ENCODE peak calls at places on chromosomes 12 and 14, in four cellular contexts. S is fibroblast of lung, K is astrocyte of the cerebellum, G is dorsolateral prefrontal cortex. F is an unnamed sample.

GRCh38 chr14:102450206-102451063 is 59.1 kb downstream of the ANKRD9 start:
- DNase-seq in G (no peak), S (no peak), K (no peak), F (no peak)

GRCh38 chr14:91891081-91891480 is 23.7 kb upstream of the TC2N start:
- DNase-seq in K (no peak), S (no peak), G (no peak), F (no peak)

GRCh38 chr12:124715121-124715990 is 147.9 kb upstream of the NCOR2 start:
- DNase-seq in S (peak), G (no peak), K (no peak), F (no peak)

GRCh38 chr14:84095796-84096195 is 1434.1 kb upstream of the FLRT2 start:
- DNase-seq in K (no peak), G (no peak), S (no peak), F (no peak)

GRCh38 chr14:30375280-30375892 is 183.6 kb upstream of the G2E3 start:
- DNase-seq in K (peak), S (peak), G (peak), F (no peak)

GRCh38 chr12:78671295-78671694 is 193.3 kb upstream of the SYT1 start:
- DNase-seq in G (no peak), K (peak), S (peak), F (no peak)

GRCh38 chr12:130765186-130765659 is 49.1 kb upstream of the RIMBP2 start:
- DNase-seq in S (peak), K (no peak), G (no peak), F (no peak)

GRCh38 chr14:104694991-104695659 is 5.7 kb downstream of the INF2 start:
- DNase-seq in G (no peak), S (no peak), K (no peak), F (no peak)

GRCh38 chr12:46224401-46224800 is 44.4 kb downstream of the SLC38A1 start:
- DNase-seq in G (no peak), S (peak), K (peak), F (no peak)

GRCh38 chr12:59834659-59835474 is 239.0 kb downstream of the SLC16A7 start:
- DNase-seq in K (no peak), S (peak), G (no peak), F (no peak)

GRCh38 chr12:70756118-70756517 is 118.9 kb upstream of the PTPRB start:
- DNase-seq in K (no peak), S (peak), G (no peak), F (peak)

GRCh38 chr12:53999596-54000104 is 311 bp upstream of the HOXC9 start:
- DNase-seq in S (peak), G (no peak), K (no peak), F (no peak)

GRCh38 chr12:40788276-40788675 is 96.0 kb downstream of the CNTN1 start:
- DNase-seq in G (no peak), K (no peak), S (no peak), F (no peak)

GRCh38 chr14:91117960-91118359 is 4.1 kb downstream of the DGLUCY start:
- DNase-seq in S (no peak), G (no peak), K (no peak), F (no peak)

GRCh38 chr14:21915814-21916213 is 242.2 kb upstream of the OR4E1 start:
- DNase-seq in G (no peak), K (no peak), S (peak), F (no peak)

GRCh38 chr14:87888136-87888999 is 104.6 kb downstream of the GALC start:
- DNase-seq in S (peak), G (no peak), K (no peak), F (no peak)

GRCh38 chr14:22630066-22630465 is 14.1 kb downstream of the OR6J1 start:
- DNase-seq in K (no peak), G (no peak), S (no peak), F (no peak)

GRCh38 chr12:109981311-109981710 is 14.9 kb downstream of the GIT2 start:
- DNase-seq in G (no peak), K (no peak), S (no peak), F (no peak)

GRCh38 chr12:132285991-132286681 is 43.3 kb downstream of the GALNT9 start:
- DNase-seq in S (peak), G (no peak), K (no peak), F (no peak)

GRCh38 chr14:75452324-75452723 is 24.5 kb downstream of the JDP2 start:
- DNase-seq in K (no peak), G (no peak), S (no peak), F (no peak)

GRCh38 chr14:65169351-65169750 is 67.0 kb upstream of the MAX start:
- DNase-seq in K (no peak), G (no peak), S (peak), F (no peak)

GRCh38 chr14:53391631-53392030 is 238.5 kb upstream of the DDHD1 start:
- DNase-seq in S (peak), G (no peak), K (peak), F (no peak)

GRCh38 chr12:1103632-1104031 is 112.6 kb downstream of the ERC1 start:
- DNase-seq in S (no peak), G (no peak), K (no peak), F (no peak)

GRCh38 chr14:74019743-74020142 is 594 bp downstream of the BBOF1 start:
- DNase-seq in K (peak), S (peak), G (no peak), F (peak)

GRCh38 chr12:54352891-54353874 is 11.1 kb downstream of the GPR84 start:
- DNase-seq in S (peak), K (peak), G (no peak), F (no peak)

GRCh38 chr12:139585-139984 is 73.0 kb downstream of the IQSEC3 start:
- DNase-seq in S (peak), K (no peak), G (no peak), F (no peak)

GRCh38 chr14:100709252-100709955 is 17.3 kb upstream of the DLK1 start:
- DNase-seq in G (peak), S (peak), K (no peak), F (no peak)
- TF ChIP-seq CTCF in G (peak), S (peak), K (peak), F (peak)

GRCh38 chr12:103791350-103791920 is 49.6 kb downstream of the NT5DC3 start:
- DNase-seq in G (no peak), K (no peak), S (no peak), F (no peak)
- H3K4me3 ChIP-seq in G (no peak), K (no peak), S (no peak), F (no peak)

DNA sequence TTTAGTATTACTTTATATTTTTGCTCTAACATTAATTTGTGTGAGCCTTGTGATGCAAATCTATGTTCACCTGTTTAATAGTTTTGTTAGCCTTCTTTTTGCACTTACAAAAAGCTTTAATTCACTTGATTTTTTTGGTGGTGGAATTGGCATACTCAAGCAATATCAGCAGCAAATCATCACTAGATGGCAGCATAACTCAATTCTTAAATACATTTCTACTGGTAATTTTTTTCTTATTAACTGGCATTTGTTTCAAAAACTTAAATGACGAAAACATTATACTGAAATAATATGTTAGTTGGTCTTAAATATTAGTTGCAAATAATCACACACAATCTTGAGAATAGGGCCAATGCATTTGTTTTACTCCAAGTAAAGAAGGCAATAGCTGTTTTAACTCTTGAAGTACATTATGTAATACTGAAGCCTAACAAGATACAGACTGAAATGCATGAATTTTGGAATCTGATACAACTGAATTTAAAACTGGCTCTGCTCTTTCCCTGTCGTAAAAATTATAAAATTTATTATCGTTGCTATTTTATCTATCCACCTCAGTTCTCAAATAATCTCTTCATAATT is 151.5 kb downstream of the ATXN7L3B start:
- DNase-seq in K (peak), G (no peak), S (peak), F (peak)
- TF ChIP-seq CTCF in K (peak), G (peak), S (peak), F (peak)

GRCh38 chr12:57548488-57548887 is 1.4 kb upstream of the KIF5A start:
- DNase-seq in K (no peak), G (no peak), S (no peak), F (no peak)

GRCh38 chr12:57547366-57548315 is 649 bp upstream of the DCTN2 start:
- DNase-seq in S (no peak), K (no peak), G (no peak), F (no peak)

GRCh38 chr12:57549909-57550627 is at the start of gene KIF5A:
- DNase-seq in S (no peak), G (peak), K (no peak), F (no peak)

GRCh38 chr12:57550628-57551549 is 1.0 kb downstream of the KIF5A start:
- DNase-seq in S (no peak), G (no peak), K (no peak), F (no peak)

GRCh38 chr12:57549203-57549908 is 488 bp upstream of the KIF5A start:
- DNase-seq in S (no peak), K (no peak), G (no peak), F (no peak)
- H3K4me3 ChIP-seq in S (no peak), K (peak), G (peak), F (peak)

GRCh38 chr12:75628916-75629315 is 117.5 kb upstream of the KRR1 start:
- DNase-seq in K (no peak), S (no peak), G (no peak), F (no peak)

GRCh38 chr12:75628511-75628910 is 117.1 kb upstream of the KRR1 start:
- DNase-seq in S (no peak), G (no peak), K (no peak), F (no peak)

GRCh38 chr12:75622492-75622891 is 111.1 kb upstream of the KRR1 start:
- DNase-seq in G (no peak), S (no peak), K (no peak), F (no peak)

GRCh38 chr12:75623631-75624118 is 112.3 kb upstream of the KRR1 start:
- DNase-seq in G (no peak), K (no peak), S (peak), F (no peak)
- TF ChIP-seq CTCF in G (no peak), K (no peak), S (no peak), F (peak)

DNA sequence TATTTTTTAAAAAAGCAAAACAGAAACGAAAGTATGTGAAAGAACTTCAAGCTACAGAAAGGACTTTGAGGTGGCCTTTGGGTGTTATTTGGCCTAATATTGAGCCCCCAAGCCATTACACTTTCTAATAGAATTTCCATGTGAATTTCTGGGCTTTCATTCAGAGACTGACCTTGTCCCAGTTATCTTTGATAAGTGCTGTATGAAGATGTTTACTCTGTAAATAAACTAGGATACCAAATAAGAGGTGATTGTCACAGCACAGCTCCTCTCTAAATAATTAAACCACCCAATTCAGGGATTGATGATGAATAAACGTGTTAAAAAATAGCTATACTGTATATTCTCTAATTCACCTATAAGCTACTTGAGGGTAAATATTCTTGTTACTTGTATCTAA is 32.8 kb upstream of the PPFIBP1 start:
- DNase-seq in K (no peak), S (no peak), G (no peak), F (no peak)
- H3K4me3 ChIP-seq in K (no peak), S (no peak), G (no peak), F (no peak)

F was measured in AG04449.